ENCODE peak calls at places on chromosomes 5 and 9, in seven cellular contexts. G is T-helper 1 cell, J is thoracic aorta, H is WTC11, C is progenitor cell of endocrine pancreas, D is cardiac fibroblast, I is pancreas. A is an unnamed sample.

GRCh38 chr9:86099695-86100364 is 472 bp upstream of the GOLM1 start:
- DNase-seq in G (no peak), D (peak), C (no peak), J (no peak), I (peak), H (peak), A (peak)

GRCh38 chr5:90740244-90740799 is 181.7 kb downstream of the ADGRV1 start:
- DNase-seq in G (no peak), J (no peak), C (no peak), I (no peak), H (no peak), D (no peak), A (no peak)

GRCh38 chr9:86396412-86396811 is 42.2 kb upstream of the TUT7 start:
- DNase-seq in J (no peak), C (no peak), D (no peak), G (no peak), H (no peak), I (no peak), A (no peak)

GRCh38 chr5:132787076-132787475 is 10.0 kb upstream of the SEPTIN8 start:
- DNase-seq in J (no peak), I (no peak), D (peak), H (no peak), C (no peak), G (no peak), A (no peak)

GRCh38 chr5:156359452-156359851 is 32.5 kb downstream of the SGCD start:
- DNase-seq in I (no peak), G (no peak), C (no peak), H (no peak), J (no peak), D (peak), A (no peak)

GRCh38 chr5:149227168-149227826 is 44.4 kb upstream of the AFAP1L1 start:
- DNase-seq in J (no peak), H (no peak), D (peak), I (no peak), C (no peak), G (no peak), A (no peak)

GRCh38 chr9:137217276-137218211 is 4.5 kb downstream of the RNF208 start:
- DNase-seq in J (no peak), C (no peak), H (peak), D (peak), G (no peak), I (peak), A (peak)

GRCh38 chr9:22008662-22009562 is at the start of gene CDKN2B:
- DNase-seq in I (peak), D (peak), J (peak), G (peak), C (peak), H (peak), A (peak)

GRCh38 chr9:127751269-127752054 is 16.4 kb upstream of the TOR2A start:
- DNase-seq in D (peak), H (peak), C (peak), I (no peak), G (no peak), J (no peak), A (peak)

GRCh38 chr9:126056312-126057021 is 270.2 kb upstream of the MVB12B start:
- DNase-seq in J (no peak), G (no peak), D (no peak), C (no peak), I (no peak), H (no peak), A (no peak)

GRCh38 chr5:108216890-108217289 is 165.0 kb downstream of the FBXL17 start:
- DNase-seq in C (no peak), G (no peak), J (no peak), I (no peak), D (peak), H (no peak), A (no peak)

GRCh38 chr9:94534901-94535300 is 20.0 kb upstream of the PCAT7 start:
- DNase-seq in H (no peak), G (no peak), D (peak), C (no peak), J (no peak), I (no peak), A (no peak)

GRCh38 chr9:6889868-6890267 is 132.1 kb downstream of the KDM4C start:
- DNase-seq in J (no peak), I (no peak), H (no peak), C (no peak), D (no peak), G (no peak), A (no peak)

GRCh38 chr5:72597456-72597948 is 90.3 kb upstream of the ZNF366 start:
- DNase-seq in C (no peak), H (no peak), J (no peak), I (no peak), D (peak), G (no peak), A (no peak)

GRCh38 chr5:93359296-93359957 is 221.6 kb downstream of the NR2F1-AS1 start:
- DNase-seq in J (no peak), C (no peak), I (no peak), G (no peak), D (peak), H (no peak), A (no peak)

GRCh38 chr5:114185274-114185673 is 176.6 kb upstream of the KCNN2 start:
- DNase-seq in I (no peak), G (no peak), H (peak), C (no peak), D (peak), J (no peak), A (no peak)

GRCh38 chr9:109537288-109537687 is 39.2 kb upstream of the PTPN3 start:
- DNase-seq in C (no peak), H (no peak), D (no peak), G (no peak), J (no peak), I (no peak), A (no peak)

GRCh38 chr9:98879094-98879957 is 64.4 kb upstream of the COL15A1 start:
- DNase-seq in D (no peak), G (no peak), H (no peak), I (no peak), C (no peak), J (no peak), A (no peak)

GRCh38 chr5:115586525-115587146 is 15.6 kb downstream of the TICAM2 start:
- DNase-seq in I (no peak), J (no peak), C (no peak), G (no peak), H (no peak), D (peak), A (no peak)

GRCh38 chr5:141051526-141051876 is 327 bp downstream of the PCDHB1 start:
- DNase-seq in D (no peak), J (no peak), C (no peak), I (no peak), H (peak), G (no peak), A (peak)

GRCh38 chr9:6564868-6565267 is 80.7 kb downstream of the GLDC start:
- DNase-seq in I (no peak), J (no peak), G (no peak), H (no peak), D (peak), C (no peak), A (no peak)

GRCh38 chr9:136599811-136600660 is 54.2 kb upstream of the NOTCH1 start:
- DNase-seq in G (no peak), I (no peak), D (no peak), J (no peak), C (no peak), H (no peak), A (peak)

GRCh38 chr9:83599071-83599470 is 23.9 kb upstream of the IDNK start:
- DNase-seq in J (no peak), G (no peak), C (no peak), H (no peak), I (no peak), D (no peak), A (no peak)

GRCh38 chr9:135971892-135972291 is 10.7 kb upstream of the UBAC1 start:
- DNase-seq in D (no peak), H (peak), I (peak), G (peak), C (peak), J (no peak), A (peak)

GRCh38 chr9:8391566-8391965 is 592.0 kb upstream of the DMAC1 start:
- DNase-seq in J (no peak), G (no peak), D (peak), H (no peak), C (no peak), I (no peak), A (no peak)